ENCODE peak calls at places on chromosomes 13 and 19, in seven cellular contexts. D is stimulated activated CD4-positive, alpha-beta T cell treated with anti-CD3 and anti-CD28 coated beads, Interleukin-1b, Interleukin-23, amount 100 ng/mL, for 24 hours; B is iris pigment epithelial cell; T is endothelial cell; L is GM19239; C is HFFc6; O is A549. G is an unnamed sample.

GRCh38 chr13:51916962-51917361 is 55.2 kb downstream of the CCDC70 start:
- DNase-seq in D (no peak), B (no peak), T (no peak), L (no peak), C (no peak), O (no peak), G (no peak)

GRCh38 chr19:42090687-42091086 is 14.7 kb downstream of the ZNF574 start:
- DNase-seq in D (no peak), B (no peak), T (no peak), L (no peak), C (no peak), O (no peak), G (no peak)

GRCh38 chr13:45042539-45042938 is 53.2 kb downstream of the GPALPP1 start:
- DNase-seq in D (no peak), B (peak), T (no peak), L (no peak), C (no peak), O (no peak), G (no peak)

GRCh38 chr13:77571956-77572355 is 36.5 kb downstream of the SCEL start:
- DNase-seq in D (no peak), B (no peak), T (no peak), L (no peak), C (no peak), O (no peak), G (no peak)

GRCh38 chr19:55544776-55545439 is 435 bp downstream of the SBK3 start:
- DNase-seq in D (no peak), B (no peak), T (no peak), L (no peak), C (no peak), O (no peak), G (no peak)

GRCh38 chr13:27271572-27272096 is 1.0 kb downstream of the RASL11A start:
- DNase-seq in D (no peak), B (no peak), T (no peak), L (no peak), C (no peak), O (no peak), G (no peak)

GRCh38 chr19:1512671-1513491 is at the start of gene ADAMTSL5:
- DNase-seq in D (peak), B (peak), T (no peak), L (peak), C (peak), O (peak), G (peak)

GRCh38 chr13:27678306-27679040 is 56.8 kb downstream of the POLR1D start:
- DNase-seq in D (no peak), B (no peak), T (no peak), L (no peak), C (no peak), O (no peak), G (peak)

GRCh38 chr19:44908074-44908835 is 2.7 kb downstream of the APOE start:
- DNase-seq in D (no peak), B (no peak), T (no peak), L (no peak), C (no peak), O (no peak), G (no peak)

GRCh38 chr19:34633806-34634205 is 43.2 kb downstream of the SCGB2B2 start:
- DNase-seq in D (no peak), B (no peak), T (no peak), L (no peak), C (no peak), O (no peak), G (no peak)

GRCh38 chr19:43966079-43966694 is 15.2 kb downstream of the ZNF221 start:
- DNase-seq in D (no peak), B (no peak), T (no peak), L (no peak), C (no peak), O (no peak), G (no peak)

GRCh38 chr13:20721454-20722357 is 18.2 kb downstream of the IL17D start:
- DNase-seq in D (no peak), B (peak), T (peak), L (no peak), C (peak), O (no peak), G (peak)

GRCh38 chr13:109318945-109319590 is 467.3 kb downstream of the IRS2 start:
- DNase-seq in D (no peak), B (no peak), T (no peak), L (no peak), C (no peak), O (no peak), G (no peak)

GRCh38 chr19:49468746-49469447 is 5.1 kb upstream of the FLT3LG start:
- DNase-seq in D (no peak), B (no peak), T (no peak), L (peak), C (no peak), O (peak), G (peak)

GRCh38 chr19:55495646-55496349 is 7.6 kb downstream of the SSC5D start:
- DNase-seq in D (no peak), B (no peak), T (no peak), L (no peak), C (no peak), O (no peak), G (no peak)

GRCh38 chr13:80362488-80362887 is 21.6 kb upstream of the SPRY2 start:
- DNase-seq in D (no peak), B (no peak), T (no peak), L (no peak), C (no peak), O (no peak), G (no peak)

GRCh38 chr13:76677047-76677446 is 209.2 kb downstream of the KCTD12 start:
- DNase-seq in D (no peak), B (peak), T (no peak), L (no peak), C (no peak), O (no peak), G (no peak)

GRCh38 chr19:8580710-8581281 is 3.6 kb upstream of the MYO1F start:
- DNase-seq in D (peak), B (peak), T (peak), L (peak), C (peak), O (peak), G (peak)

GRCh38 chr19:54390942-54391577 is 24.2 kb upstream of the TTYH1 start:
- DNase-seq in D (peak), B (peak), T (peak), L (no peak), C (peak), O (peak), G (peak)

GRCh38 chr19:19626516-19627441 is 1.2 kb downstream of the LPAR2 start:
- DNase-seq in D (no peak), B (no peak), T (no peak), L (no peak), C (no peak), O (no peak), G (no peak)

GRCh38 chr13:31045621-31046081 is 113.2 kb downstream of the TEX26 start:
- DNase-seq in D (peak), B (peak), T (no peak), L (peak), C (peak), O (peak), G (peak)

GRCh38 chr13:94858856-94859811 is 146.8 kb upstream of the SOX21 start:
- DNase-seq in D (no peak), B (peak), T (peak), L (no peak), C (no peak), O (no peak), G (no peak)

GRCh38 chr13:110590577-110590976 is 24.8 kb upstream of the NAXD start:
- DNase-seq in D (no peak), B (no peak), T (no peak), L (no peak), C (no peak), O (no peak), G (peak)

GRCh38 chr19:36060430-36060829 is 5.7 kb downstream of the WDR62 start:
- DNase-seq in D (no peak), B (peak), T (peak), L (no peak), C (peak), O (peak), G (peak)

GRCh38 chr19:9941236-9941635 is 4.9 kb upstream of the OLFM2 start:
- DNase-seq in D (no peak), B (no peak), T (no peak), L (no peak), C (peak), O (no peak), G (no peak)

GRCh38 chr13:46278474-46278873 is 66.7 kb downstream of the LRRC63 start:
- DNase-seq in D (no peak), B (no peak), T (no peak), L (no peak), C (no peak), O (no peak), G (no peak)

GRCh38 chr13:51932231-51932630 is 70.5 kb downstream of the CCDC70 start:
- DNase-seq in D (no peak), B (no peak), T (no peak), L (no peak), C (no peak), O (no peak), G (no peak)

GRCh38 chr19:39795001-39795400 is 16.3 kb downstream of the LEUTX start:
- DNase-seq in D (no peak), B (no peak), T (no peak), L (peak), C (no peak), O (no peak), G (no peak)

GRCh38 chr13:36288794-36289391 is 8.7 kb downstream of the CCDC169 start:
- DNase-seq in D (no peak), B (no peak), T (no peak), L (no peak), C (no peak), O (no peak), G (no peak)

GRCh38 chr13:39531646-39532045 is 71.3 kb downstream of the LHFPL6 start:
- DNase-seq in D (no peak), B (peak), T (no peak), L (no peak), C (peak), O (no peak), G (peak)

GRCh38 chr19:2166741-2167738 is 3.3 kb downstream of the DOT1L start:
- DNase-seq in D (no peak), B (no peak), T (no peak), L (no peak), C (peak), O (peak), G (no peak)

GRCh38 chr19:863305-863620 is 3.8 kb downstream of the CFD start:
- DNase-seq in D (no peak), B (no peak), T (no peak), L (no peak), C (no peak), O (no peak), G (no peak)

G was measured in bronchial epithelial cell.